ENCODE peak calls at places on chromosomes 7 and 10, in eight cellular contexts. P, C, J, D, L, W, X and I are unnamed samples.

GRCh38 chr7:138752568-138753518 is 45.0 kb upstream of the TMEM213 start:
- DNase-seq in P (peak; percentile 27), C (peak; percentile 86), J (peak; percentile 96), D (peak; percentile 86), L (no peak), W (no peak), X (no peak), I (peak; percentile 40)

GRCh38 chr10:5583525-5584175 is 58.9 kb downstream of the CALML3 start:
- DNase-seq in P (no peak), C (no peak), J (no peak), D (no peak), L (no peak), W (no peak), X (no peak), I (peak; percentile 67)

GRCh38 chr7:116317907-116318306 is 107.6 kb downstream of the TES start:
- DNase-seq in P (no peak), C (no peak), J (no peak), D (no peak), L (no peak), W (no peak), X (no peak), I (no peak)

GRCh38 chr7:37419496-37419895 is 29.2 kb downstream of the ELMO1 start:
- DNase-seq in P (no peak), C (no peak), J (no peak), D (no peak), L (no peak), W (no peak), X (no peak), I (no peak)

GRCh38 chr10:49441488-49442476 is 45.9 kb upstream of the DRGX start:
- DNase-seq in P (no peak), C (no peak), J (peak; percentile 17), D (no peak), L (no peak), W (no peak), X (no peak), I (no peak)

GRCh38 chr10:34581871-34582532 is 233.1 kb downstream of the PARD3 start:
- DNase-seq in P (peak; percentile 57), C (no peak), J (no peak), D (no peak), L (no peak), W (no peak), X (peak; percentile 36), I (peak; percentile 85)

GRCh38 chr7:126016722-126017121 is 1087.1 kb upstream of the POT1 start:
- DNase-seq in P (no peak), C (no peak), J (no peak), D (no peak), L (no peak), W (no peak), X (no peak), I (peak; percentile 20)

GRCh38 chr7:40918701-40919271 is 784.0 kb downstream of the SUGCT start:
- DNase-seq in P (peak; percentile 82), C (no peak), J (no peak), D (no peak), L (no peak), W (no peak), X (peak; percentile 74), I (peak; percentile 95)

GRCh38 chr7:9945882-9946281 is 1027.8 kb upstream of the PHF14 start:
- DNase-seq in P (no peak), C (no peak), J (no peak), D (no peak), L (no peak), W (no peak), X (no peak), I (peak; percentile 19)

GRCh38 chr10:114708717-114709352 is 50.8 kb upstream of the ABLIM1 start:
- DNase-seq in P (peak; percentile 79), C (no peak), J (no peak), D (no peak), L (no peak), W (no peak), X (peak; percentile 89), I (peak; percentile 79)

GRCh38 chr7:120805636-120806388 is 52.1 kb downstream of the TSPAN12 start:
- DNase-seq in P (peak; percentile 62), C (peak; percentile 64), J (peak; percentile 34), D (no peak), L (peak; percentile 41), W (no peak), X (peak; percentile 38), I (peak; percentile 71)

GRCh38 chr7:102303669-102304422 is 17.2 kb downstream of the SH2B2 start:
- DNase-seq in P (no peak), C (no peak), J (no peak), D (no peak), L (no peak), W (no peak), X (no peak), I (no peak)

GRCh38 chr10:110326351-110327032 is 21.8 kb upstream of the SMNDC1 start:
- DNase-seq in P (peak; percentile 80), C (no peak), J (no peak), D (no peak), L (no peak), W (no peak), X (peak; percentile 84), I (peak; percentile 94)

GRCh38 chr7:33882040-33882800 is 23.1 kb upstream of the BMPER start:
- DNase-seq in P (peak; percentile 26), C (no peak), J (no peak), D (no peak), L (no peak), W (no peak), X (no peak), I (peak; percentile 76)

GRCh38 chr7:48168159-48168558 is 3.1 kb upstream of the ABCA13 start:
- DNase-seq in P (peak; percentile 50), C (no peak), J (no peak), D (no peak), L (no peak), W (no peak), X (peak; percentile 57), I (peak; percentile 61)

GRCh38 chr10:114806572-114807391 is 14.8 kb upstream of the FHIP2A start:
- DNase-seq in P (peak; percentile 62), C (no peak), J (no peak), D (no peak), L (no peak), W (no peak), X (peak; percentile 52), I (no peak)

GRCh38 chr7:111394891-111395290 is 167.4 kb downstream of the IMMP2L start:
- DNase-seq in P (no peak), C (no peak), J (no peak), D (no peak), L (no peak), W (no peak), X (no peak), I (no peak)

GRCh38 chr10:49562893-49563292 is 24.0 kb upstream of the ERCC6 start:
- DNase-seq in P (peak; percentile 81), C (no peak), J (no peak), D (no peak), L (no peak), W (no peak), X (peak; percentile 48), I (no peak)

GRCh38 chr7:131039355-131039762 is 288.3 kb upstream of the MKLN1 start:
- DNase-seq in P (peak; percentile 34), C (no peak), J (no peak), D (no peak), L (no peak), W (no peak), X (no peak), I (no peak)

GRCh38 chr7:44377681-44378421 is 52.5 kb upstream of the CAMK2B start:
- DNase-seq in P (no peak), C (no peak), J (no peak), D (no peak), L (no peak), W (no peak), X (no peak), I (no peak)

GRCh38 chr7:98133621-98134266 is 27.1 kb downstream of the LMTK2 start:
- DNase-seq in P (peak; percentile 49), C (no peak), J (no peak), D (no peak), L (no peak), W (no peak), X (peak; percentile 40), I (peak; percentile 8)

GRCh38 chr10:131694168-131694962 is 206.4 kb upstream of the PPP2R2D start:
- DNase-seq in P (no peak), C (peak; percentile 7), J (no peak), D (no peak), L (no peak), W (no peak), X (no peak), I (no peak)